ENCODE peak calls at places on chromosomes 11 and 22, in eight cellular contexts. One of them, this sample, is unnamed.
A peak's percentile ranks its signal among the peaks of the same experiment; 100 is the strongest.

GRCh38 chr11:11966354-11966741 is 42.1 kb downstream of the DKK3 start:
- DNase-seq in foreskin fibroblast: no peak
- DNase-seq in activated T-cell treated with anti-CD3 and anti-CD28 coated beads, Interleukin-2, amount 50 U/mL, for 1 hour: no peak
- DNase-seq in effector CD4-positive, alpha-beta T cell: no peak
- DNase-seq in kidney: peak; percentile 49
- DNase-seq in hypothalamus: no peak
- DNase-seq in MCF 10A: no peak
- DNase-seq in aorta: no peak
- DNase-seq in this sample: no peak

GRCh38 chr22:47173535-47174021 is 411.1 kb downstream of the TBC1D22A start:
- DNase-seq in aorta: peak; percentile 26
- DNase-seq in activated T-cell treated with anti-CD3 and anti-CD28 coated beads, Interleukin-2, amount 50 U/mL, for 1 hour: peak; percentile 11
- DNase-seq in MCF 10A: no peak
- DNase-seq in foreskin fibroblast: no peak
- DNase-seq in hypothalamus: no peak
- DNase-seq in kidney: peak; percentile 63
- DNase-seq in effector CD4-positive, alpha-beta T cell: no peak
- DNase-seq in this sample: no peak

GRCh38 chr11:122751298-122752070 is 86.8 kb upstream of the CRTAM start:
- DNase-seq in activated T-cell treated with anti-CD3 and anti-CD28 coated beads, Interleukin-2, amount 50 U/mL, for 1 hour: no peak
- DNase-seq in effector CD4-positive, alpha-beta T cell: no peak
- DNase-seq in hypothalamus: no peak
- DNase-seq in foreskin fibroblast: peak; percentile 46
- DNase-seq in aorta: no peak
- DNase-seq in kidney: no peak
- DNase-seq in MCF 10A: peak; percentile 13
- DNase-seq in this sample: no peak

GRCh38 chr11:119155733-119156492 is 7.1 kb downstream of the ABCG4 start:
- DNase-seq in aorta: no peak
- DNase-seq in activated T-cell treated with anti-CD3 and anti-CD28 coated beads, Interleukin-2, amount 50 U/mL, for 1 hour: no peak
- DNase-seq in effector CD4-positive, alpha-beta T cell: no peak
- DNase-seq in kidney: no peak
- DNase-seq in foreskin fibroblast: no peak
- DNase-seq in MCF 10A: peak; percentile 46
- DNase-seq in hypothalamus: no peak
- DNase-seq in this sample: no peak

GRCh38 chr11:123137496-123138270 is 57.4 kb downstream of the CLMP start:
- DNase-seq in hypothalamus: peak; percentile 38
- DNase-seq in MCF 10A: no peak
- DNase-seq in effector CD4-positive, alpha-beta T cell: no peak
- DNase-seq in activated T-cell treated with anti-CD3 and anti-CD28 coated beads, Interleukin-2, amount 50 U/mL, for 1 hour: no peak
- DNase-seq in aorta: peak; percentile 92
- DNase-seq in foreskin fibroblast: peak; percentile 95
- DNase-seq in kidney: peak; percentile 97
- DNase-seq in this sample: no peak

GRCh38 chr11:43504316-43504950 is 145.7 kb downstream of the TTC17 start:
- DNase-seq in foreskin fibroblast: peak; percentile 41
- DNase-seq in activated T-cell treated with anti-CD3 and anti-CD28 coated beads, Interleukin-2, amount 50 U/mL, for 1 hour: no peak
- DNase-seq in hypothalamus: no peak
- DNase-seq in effector CD4-positive, alpha-beta T cell: no peak
- DNase-seq in kidney: no peak
- DNase-seq in aorta: no peak
- DNase-seq in MCF 10A: peak; percentile 42
- DNase-seq in this sample: no peak

GRCh38 chr11:10752061-10752460 is 1.0 kb downstream of the CTR9 start:
- DNase-seq in aorta: no peak
- DNase-seq in effector CD4-positive, alpha-beta T cell: no peak
- DNase-seq in kidney: no peak
- DNase-seq in foreskin fibroblast: no peak
- DNase-seq in hypothalamus: no peak
- DNase-seq in MCF 10A: peak; percentile 10
- DNase-seq in activated T-cell treated with anti-CD3 and anti-CD28 coated beads, Interleukin-2, amount 50 U/mL, for 1 hour: no peak
- DNase-seq in this sample: no peak

GRCh38 chr11:2277933-2278523 is 7.6 kb upstream of the ASCL2 start:
- DNase-seq in kidney: peak; percentile 70
- DNase-seq in aorta: no peak
- DNase-seq in hypothalamus: no peak
- DNase-seq in foreskin fibroblast: no peak
- DNase-seq in activated T-cell treated with anti-CD3 and anti-CD28 coated beads, Interleukin-2, amount 50 U/mL, for 1 hour: no peak
- DNase-seq in MCF 10A: no peak
- DNase-seq in effector CD4-positive, alpha-beta T cell: no peak
- DNase-seq in this sample: no peak

GRCh38 chr22:49638788-49639187 is 188.9 kb downstream of the BRD1 start:
- DNase-seq in effector CD4-positive, alpha-beta T cell: no peak
- DNase-seq in foreskin fibroblast: peak; percentile 9
- DNase-seq in kidney: no peak
- DNase-seq in MCF 10A: peak; percentile 2
- DNase-seq in aorta: no peak
- DNase-seq in hypothalamus: peak; percentile 12
- DNase-seq in activated T-cell treated with anti-CD3 and anti-CD28 coated beads, Interleukin-2, amount 50 U/mL, for 1 hour: no peak
- DNase-seq in this sample: no peak

GRCh38 chr11:92703431-92703830 is 266.0 kb upstream of the MTNR1B start:
- DNase-seq in aorta: no peak
- DNase-seq in activated T-cell treated with anti-CD3 and anti-CD28 coated beads, Interleukin-2, amount 50 U/mL, for 1 hour: no peak
- DNase-seq in foreskin fibroblast: peak; percentile 42
- DNase-seq in MCF 10A: no peak
- DNase-seq in kidney: no peak
- DNase-seq in hypothalamus: no peak
- DNase-seq in effector CD4-positive, alpha-beta T cell: no peak
- DNase-seq in this sample: no peak

GRCh38 chr11:10460611-10461275 is 5.7 kb downstream of the AMPD3 start:
- DNase-seq in effector CD4-positive, alpha-beta T cell: no peak
- DNase-seq in aorta: no peak
- DNase-seq in MCF 10A: no peak
- DNase-seq in hypothalamus: no peak
- DNase-seq in foreskin fibroblast: no peak
- DNase-seq in kidney: no peak
- DNase-seq in activated T-cell treated with anti-CD3 and anti-CD28 coated beads, Interleukin-2, amount 50 U/mL, for 1 hour: no peak
- DNase-seq in this sample: no peak

GRCh38 chr22:26740253-26740652 is 82.9 kb downstream of the MIAT start:
- DNase-seq in hypothalamus: no peak
- DNase-seq in kidney: no peak
- DNase-seq in activated T-cell treated with anti-CD3 and anti-CD28 coated beads, Interleukin-2, amount 50 U/mL, for 1 hour: no peak
- DNase-seq in MCF 10A: no peak
- DNase-seq in aorta: no peak
- DNase-seq in effector CD4-positive, alpha-beta T cell: no peak
- DNase-seq in foreskin fibroblast: no peak
- DNase-seq in this sample: no peak

GRCh38 chr11:17876827-17877226 is 136.0 kb downstream of the SERGEF start:
- DNase-seq in MCF 10A: no peak
- DNase-seq in effector CD4-positive, alpha-beta T cell: no peak
- DNase-seq in hypothalamus: no peak
- DNase-seq in activated T-cell treated with anti-CD3 and anti-CD28 coated beads, Interleukin-2, amount 50 U/mL, for 1 hour: no peak
- DNase-seq in kidney: no peak
- DNase-seq in foreskin fibroblast: peak; percentile 11
- DNase-seq in aorta: no peak
- DNase-seq in this sample: no peak